ENCODE peak calls at places on chromosomes 16 and 17, in seven cellular contexts. S is GM12878, C is HCT116, J is SK-N-SH, E is T47D, Z is K562, I is HepG2. V is an unnamed sample.
A peak's percentile ranks its signal among the peaks of the same experiment; 100 is the strongest.

GRCh38 chr16:66474750-66475199 is 47.7 kb downstream of the BEAN1 start:
- DNase-seq in S (peak; percentile 9), C (no peak), J (no peak), E (no peak), Z (no peak), I (no peak), V (no peak)

GRCh38 chr16:50067290-50067853 is 1.6 kb downstream of the HEATR3 start:
- DNase-seq in S (no peak), C (peak; percentile 22), J (peak; percentile 53), E (peak; percentile 24), Z (no peak), I (peak; percentile 79), V (peak; percentile 46)

GRCh38 chr16:83533193-83533592 is 274.6 kb upstream of the HSBP1 start:
- DNase-seq in S (no peak), C (no peak), J (no peak), E (no peak), Z (no peak), I (no peak), V (no peak)

GRCh38 chr16:1752853-1753252 is 18.5 kb downstream of the NME3 start:
- DNase-seq in S (no peak), C (no peak), J (no peak), E (no peak), Z (no peak), I (no peak), V (no peak)

GRCh38 chr17:81612172-81612571 is 24.7 kb downstream of the NPLOC4 start:
- DNase-seq in S (no peak), C (no peak), J (no peak), E (no peak), Z (no peak), I (no peak), V (no peak)

GRCh38 chr16:88363239-88363891 is 19.4 kb upstream of the ZNF469 start:
- DNase-seq in S (peak; percentile 7), C (no peak), J (no peak), E (no peak), Z (no peak), I (no peak), V (no peak)

GRCh38 chr16:68790130-68790761 is 53.1 kb upstream of the TANGO6 start:
- DNase-seq in S (no peak), C (no peak), J (no peak), E (peak; percentile 72), Z (no peak), I (peak; percentile 96), V (no peak)

GRCh38 chr17:34616148-34616547 is 36.8 kb downstream of the TMEM132E start:
- DNase-seq in S (no peak), C (no peak), J (peak; percentile 66), E (no peak), Z (no peak), I (no peak), V (no peak)

GRCh38 chr17:31931781-31932180 is 5.0 kb upstream of the SUZ12 start:
- DNase-seq in S (no peak), C (no peak), J (no peak), E (no peak), Z (no peak), I (no peak), V (no peak)

GRCh38 chr16:442976-443375 is 17.5 kb downstream of the RAB11FIP3 start:
- DNase-seq in S (no peak), C (no peak), J (no peak), E (peak; percentile 86), Z (no peak), I (no peak), V (no peak)

DNA sequence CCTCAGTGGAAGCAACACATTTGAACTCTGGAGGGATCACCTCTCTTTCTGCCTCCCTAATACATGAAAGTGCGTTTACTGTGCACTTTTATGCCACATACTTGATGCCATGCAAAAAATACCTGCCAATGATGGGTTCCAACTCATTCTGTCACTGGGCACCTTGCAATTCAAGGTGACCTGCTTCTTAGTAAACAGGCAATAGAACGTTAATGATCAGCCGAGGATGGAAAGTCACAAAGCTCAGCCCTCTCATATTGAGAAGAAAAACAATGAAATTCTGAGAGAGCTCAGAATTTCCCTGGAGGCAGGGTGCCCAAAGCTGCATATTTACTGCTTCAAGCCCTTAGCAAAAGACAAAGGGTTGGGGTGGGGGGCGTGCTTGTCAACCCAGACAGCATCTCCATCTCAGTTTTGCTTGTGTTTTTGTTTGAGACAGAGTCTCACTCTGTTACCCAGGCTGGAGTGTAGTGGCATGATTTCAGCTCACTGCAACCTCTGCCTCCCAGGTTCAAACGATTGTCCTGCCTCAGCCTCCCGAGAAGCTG is 23.2 kb downstream of the LITAF start:
- DNase-seq in S (no peak), C (no peak), J (no peak), E (no peak), Z (no peak), I (peak; percentile 56), V (no peak)
- TF ChIP-seq JUND in S (no peak), C (no peak), J (no peak), E (no peak), Z (no peak), I (no peak), V (no peak)

GRCh38 chr17:50213026-50214015 is 11.9 kb upstream of the COL1A1 start:
- DNase-seq in S (peak; percentile 43), C (no peak), J (peak; percentile 56), E (no peak), Z (peak; percentile 47), I (peak; percentile 73), V (no peak)
- TF ChIP-seq JUND in S (no peak), C (no peak), J (no peak), E (no peak), Z (no peak), I (no peak), V (no peak)

DNA sequence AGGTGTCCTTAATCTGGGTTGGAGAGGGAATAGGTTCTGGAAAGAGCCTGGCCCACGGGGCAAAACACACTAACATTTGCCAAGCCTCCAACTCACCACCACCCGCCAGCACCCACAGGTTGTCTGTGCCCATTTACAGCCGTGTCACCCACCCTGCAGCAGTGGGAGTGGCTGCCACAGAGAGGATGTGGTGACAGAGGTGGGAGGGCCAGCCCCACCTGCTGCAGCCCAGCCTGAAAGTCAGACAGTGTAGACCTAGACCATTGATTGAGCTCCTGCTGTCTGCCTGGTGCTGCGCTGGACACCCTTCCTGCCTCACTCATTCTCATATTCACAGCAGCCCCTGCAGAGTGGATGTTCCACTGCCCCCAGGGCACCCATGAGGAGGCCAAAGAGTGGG is 44.7 kb downstream of the IL21R start:
- DNase-seq in S (no peak), C (no peak), J (no peak), E (no peak), Z (no peak), I (no peak), V (no peak)
- TF ChIP-seq JUND in S (no peak), C (no peak), J (no peak), E (no peak), Z (no peak), I (no peak), V (no peak)

GRCh38 chr17:48002920-48003685 is 32.2 kb downstream of the CDK5RAP3 start:
- DNase-seq in S (no peak), C (no peak), J (peak; percentile 86), E (no peak), Z (no peak), I (no peak), V (no peak)
- TF ChIP-seq JUND in S (no peak), C (no peak), J (peak; percentile 4), E (no peak), Z (no peak), I (no peak), V (no peak)

GRCh38 chr17:79555543-79555942 is 55.3 kb downstream of the RBFOX3 start:
- DNase-seq in S (no peak), C (no peak), J (no peak), E (no peak), Z (no peak), I (no peak), V (no peak)
- TF ChIP-seq JUND in S (no peak), C (no peak), J (no peak), E (no peak), Z (no peak), I (no peak), V (no peak)

V was measured in H1.